ENCODE peak calls at places on chromosomes 11 and 22, in nine cellular contexts. One of them, this sample, is unnamed.

GRCh38 chr11:32113637-32114203 is 22.8 kb downstream of the RCN1 start:
- DNase-seq in tibial artery: no peak
- DNase-seq in NCI-H774: no peak
- DNase-seq in ELR: no peak
- DNase-seq in activated naive CD4-positive, alpha-beta T cell treated with Interleukin-2 at 50 U/mL for 16 hours: no peak
- DNase-seq in stimulated activated CD4-positive, alpha-beta T cell treated with anti-CD3 and anti-CD28 coated beads, Interleukin-4, amount 100 ng/mL, for 1 hour: no peak
- DNase-seq in progenitor cell of endocrine pancreas: no peak
- DNase-seq in GM04503: no peak
- DNase-seq in LoVo: no peak
- DNase-seq in this sample: no peak

GRCh38 chr11:32088117-32088941 is 2.5 kb upstream of the RCN1 start:
- DNase-seq in tibial artery: peak
- DNase-seq in NCI-H774: no peak
- DNase-seq in ELR: peak
- DNase-seq in activated naive CD4-positive, alpha-beta T cell treated with Interleukin-2 at 50 U/mL for 16 hours: no peak
- DNase-seq in stimulated activated CD4-positive, alpha-beta T cell treated with anti-CD3 and anti-CD28 coated beads, Interleukin-4, amount 100 ng/mL, for 1 hour: no peak
- DNase-seq in progenitor cell of endocrine pancreas: no peak
- DNase-seq in GM04503: peak
- DNase-seq in LoVo: peak
- DNase-seq in this sample: no peak

GRCh38 chr11:1830119-1830499 is 4.7 kb upstream of the SYT8 start:
- DNase-seq in tibial artery: no peak
- DNase-seq in NCI-H774: no peak
- DNase-seq in ELR: no peak
- DNase-seq in activated naive CD4-positive, alpha-beta T cell treated with Interleukin-2 at 50 U/mL for 16 hours: no peak
- DNase-seq in stimulated activated CD4-positive, alpha-beta T cell treated with anti-CD3 and anti-CD28 coated beads, Interleukin-4, amount 100 ng/mL, for 1 hour: no peak
- DNase-seq in progenitor cell of endocrine pancreas: no peak
- DNase-seq in GM04503: no peak
- DNase-seq in LoVo: no peak
- DNase-seq in this sample: no peak

GRCh38 chr22:49650336-49651241 is 177.1 kb downstream of the BRD1 start:
- DNase-seq in tibial artery: no peak
- DNase-seq in NCI-H774: no peak
- DNase-seq in ELR: no peak
- DNase-seq in activated naive CD4-positive, alpha-beta T cell treated with Interleukin-2 at 50 U/mL for 16 hours: no peak
- DNase-seq in stimulated activated CD4-positive, alpha-beta T cell treated with anti-CD3 and anti-CD28 coated beads, Interleukin-4, amount 100 ng/mL, for 1 hour: no peak
- DNase-seq in progenitor cell of endocrine pancreas: no peak
- DNase-seq in GM04503: no peak
- DNase-seq in LoVo: no peak
- DNase-seq in this sample: no peak

GRCh38 chr22:39291501-39291900 is 27.9 kb downstream of the RPL3 start:
- DNase-seq in tibial artery: no peak
- DNase-seq in NCI-H774: no peak
- DNase-seq in ELR: no peak
- DNase-seq in activated naive CD4-positive, alpha-beta T cell treated with Interleukin-2 at 50 U/mL for 16 hours: no peak
- DNase-seq in stimulated activated CD4-positive, alpha-beta T cell treated with anti-CD3 and anti-CD28 coated beads, Interleukin-4, amount 100 ng/mL, for 1 hour: no peak
- DNase-seq in progenitor cell of endocrine pancreas: no peak
- DNase-seq in GM04503: no peak
- DNase-seq in LoVo: no peak
- DNase-seq in this sample: no peak

GRCh38 chr11:46504817-46505613 is 88.8 kb downstream of the AMBRA1 start:
- DNase-seq in tibial artery: no peak
- DNase-seq in NCI-H774: no peak
- DNase-seq in ELR: peak
- DNase-seq in activated naive CD4-positive, alpha-beta T cell treated with Interleukin-2 at 50 U/mL for 16 hours: no peak
- DNase-seq in stimulated activated CD4-positive, alpha-beta T cell treated with anti-CD3 and anti-CD28 coated beads, Interleukin-4, amount 100 ng/mL, for 1 hour: no peak
- DNase-seq in progenitor cell of endocrine pancreas: no peak
- DNase-seq in GM04503: no peak
- DNase-seq in LoVo: no peak
- DNase-seq in this sample: no peak

GRCh38 chr22:20305894-20306645 is 13.8 kb downstream of the DGCR6L start:
- DNase-seq in tibial artery: no peak
- DNase-seq in NCI-H774: no peak
- DNase-seq in ELR: no peak
- DNase-seq in activated naive CD4-positive, alpha-beta T cell treated with Interleukin-2 at 50 U/mL for 16 hours: no peak
- DNase-seq in stimulated activated CD4-positive, alpha-beta T cell treated with anti-CD3 and anti-CD28 coated beads, Interleukin-4, amount 100 ng/mL, for 1 hour: no peak
- DNase-seq in progenitor cell of endocrine pancreas: no peak
- DNase-seq in GM04503: no peak
- DNase-seq in LoVo: no peak
- DNase-seq in this sample: no peak

GRCh38 chr11:26947379-26947844 is 46.5 kb upstream of the FIBIN start:
- DNase-seq in tibial artery: peak
- DNase-seq in NCI-H774: no peak
- DNase-seq in ELR: peak
- DNase-seq in activated naive CD4-positive, alpha-beta T cell treated with Interleukin-2 at 50 U/mL for 16 hours: no peak
- DNase-seq in stimulated activated CD4-positive, alpha-beta T cell treated with anti-CD3 and anti-CD28 coated beads, Interleukin-4, amount 100 ng/mL, for 1 hour: no peak
- DNase-seq in progenitor cell of endocrine pancreas: no peak
- DNase-seq in GM04503: peak
- DNase-seq in LoVo: peak
- DNase-seq in this sample: peak

GRCh38 chr11:95713428-95713827 is 76.2 kb downstream of the FAM76B start:
- DNase-seq in tibial artery: no peak
- DNase-seq in NCI-H774: no peak
- DNase-seq in ELR: no peak
- DNase-seq in activated naive CD4-positive, alpha-beta T cell treated with Interleukin-2 at 50 U/mL for 16 hours: no peak
- DNase-seq in stimulated activated CD4-positive, alpha-beta T cell treated with anti-CD3 and anti-CD28 coated beads, Interleukin-4, amount 100 ng/mL, for 1 hour: no peak
- DNase-seq in progenitor cell of endocrine pancreas: no peak
- DNase-seq in GM04503: no peak
- DNase-seq in LoVo: no peak
- DNase-seq in this sample: no peak

GRCh38 chr22:41931701-41932269 is 5.2 kb upstream of the TNFRSF13C start:
- DNase-seq in tibial artery: no peak
- DNase-seq in NCI-H774: no peak
- DNase-seq in ELR: no peak
- DNase-seq in activated naive CD4-positive, alpha-beta T cell treated with Interleukin-2 at 50 U/mL for 16 hours: no peak
- DNase-seq in stimulated activated CD4-positive, alpha-beta T cell treated with anti-CD3 and anti-CD28 coated beads, Interleukin-4, amount 100 ng/mL, for 1 hour: no peak
- DNase-seq in progenitor cell of endocrine pancreas: no peak
- DNase-seq in GM04503: no peak
- DNase-seq in LoVo: no peak
- DNase-seq in this sample: no peak

GRCh38 chr22:47914481-47915097 is 1152.1 kb downstream of the TBC1D22A start:
- DNase-seq in tibial artery: no peak
- DNase-seq in NCI-H774: peak
- DNase-seq in ELR: no peak
- DNase-seq in activated naive CD4-positive, alpha-beta T cell treated with Interleukin-2 at 50 U/mL for 16 hours: no peak
- DNase-seq in stimulated activated CD4-positive, alpha-beta T cell treated with anti-CD3 and anti-CD28 coated beads, Interleukin-4, amount 100 ng/mL, for 1 hour: no peak
- DNase-seq in progenitor cell of endocrine pancreas: no peak
- DNase-seq in GM04503: no peak
- DNase-seq in LoVo: no peak
- DNase-seq in this sample: no peak

GRCh38 chr11:133966924-133967598 is 10.3 kb upstream of the IGSF9B start:
- DNase-seq in tibial artery: no peak
- DNase-seq in NCI-H774: peak
- DNase-seq in ELR: no peak
- DNase-seq in activated naive CD4-positive, alpha-beta T cell treated with Interleukin-2 at 50 U/mL for 16 hours: peak
- DNase-seq in stimulated activated CD4-positive, alpha-beta T cell treated with anti-CD3 and anti-CD28 coated beads, Interleukin-4, amount 100 ng/mL, for 1 hour: peak
- DNase-seq in progenitor cell of endocrine pancreas: no peak
- DNase-seq in GM04503: no peak
- DNase-seq in LoVo: no peak
- DNase-seq in this sample: no peak

GRCh38 chr22:23622634-23623033 is 9.5 kb downstream of the DRICH1 start:
- DNase-seq in tibial artery: no peak
- DNase-seq in NCI-H774: no peak
- DNase-seq in ELR: no peak
- DNase-seq in activated naive CD4-positive, alpha-beta T cell treated with Interleukin-2 at 50 U/mL for 16 hours: no peak
- DNase-seq in stimulated activated CD4-positive, alpha-beta T cell treated with anti-CD3 and anti-CD28 coated beads, Interleukin-4, amount 100 ng/mL, for 1 hour: no peak
- DNase-seq in progenitor cell of endocrine pancreas: no peak
- DNase-seq in GM04503: no peak
- DNase-seq in LoVo: no peak
- DNase-seq in this sample: no peak

GRCh38 chr11:68358416-68358815 is 46.0 kb downstream of the LRP5 start:
- DNase-seq in tibial artery: no peak
- DNase-seq in NCI-H774: no peak
- DNase-seq in ELR: no peak
- DNase-seq in activated naive CD4-positive, alpha-beta T cell treated with Interleukin-2 at 50 U/mL for 16 hours: no peak
- DNase-seq in stimulated activated CD4-positive, alpha-beta T cell treated with anti-CD3 and anti-CD28 coated beads, Interleukin-4, amount 100 ng/mL, for 1 hour: no peak
- DNase-seq in progenitor cell of endocrine pancreas: no peak
- DNase-seq in GM04503: no peak
- DNase-seq in LoVo: no peak
- DNase-seq in this sample: no peak

GRCh38 chr11:65879622-65880021 is at the start of gene CTSW:
- DNase-seq in tibial artery: peak
- DNase-seq in NCI-H774: no peak
- DNase-seq in ELR: no peak
- DNase-seq in activated naive CD4-positive, alpha-beta T cell treated with Interleukin-2 at 50 U/mL for 16 hours: peak
- DNase-seq in stimulated activated CD4-positive, alpha-beta T cell treated with anti-CD3 and anti-CD28 coated beads, Interleukin-4, amount 100 ng/mL, for 1 hour: no peak
- DNase-seq in progenitor cell of endocrine pancreas: no peak
- DNase-seq in GM04503: no peak
- DNase-seq in LoVo: no peak
- DNase-seq in this sample: no peak

GRCh38 chr11:34721646-34722045 is 100.8 kb downstream of the EHF start:
- DNase-seq in tibial artery: no peak
- DNase-seq in NCI-H774: no peak
- DNase-seq in ELR: no peak
- DNase-seq in activated naive CD4-positive, alpha-beta T cell treated with Interleukin-2 at 50 U/mL for 16 hours: no peak
- DNase-seq in stimulated activated CD4-positive, alpha-beta T cell treated with anti-CD3 and anti-CD28 coated beads, Interleukin-4, amount 100 ng/mL, for 1 hour: no peak
- DNase-seq in progenitor cell of endocrine pancreas: no peak
- DNase-seq in GM04503: no peak
- DNase-seq in LoVo: no peak
- DNase-seq in this sample: no peak

GRCh38 chr22:39151329-39151975 is 1.0 kb downstream of the CBX7 start:
- DNase-seq in tibial artery: no peak
- DNase-seq in NCI-H774: no peak
- DNase-seq in ELR: no peak
- DNase-seq in activated naive CD4-positive, alpha-beta T cell treated with Interleukin-2 at 50 U/mL for 16 hours: no peak
- DNase-seq in stimulated activated CD4-positive, alpha-beta T cell treated with anti-CD3 and anti-CD28 coated beads, Interleukin-4, amount 100 ng/mL, for 1 hour: no peak
- DNase-seq in progenitor cell of endocrine pancreas: no peak
- DNase-seq in GM04503: no peak
- DNase-seq in LoVo: no peak
- DNase-seq in this sample: no peak

GRCh38 chr11:76664578-76665061 is 5.9 kb downstream of the LRRC32 start:
- DNase-seq in tibial artery: peak
- DNase-seq in NCI-H774: no peak
- DNase-seq in ELR: no peak
- DNase-seq in activated naive CD4-positive, alpha-beta T cell treated with Interleukin-2 at 50 U/mL for 16 hours: peak
- DNase-seq in stimulated activated CD4-positive, alpha-beta T cell treated with anti-CD3 and anti-CD28 coated beads, Interleukin-4, amount 100 ng/mL, for 1 hour: no peak
- DNase-seq in progenitor cell of endocrine pancreas: no peak
- DNase-seq in GM04503: no peak
- DNase-seq in LoVo: no peak
- DNase-seq in this sample: no peak

GRCh38 chr11:73189315-73189714 is 28.8 kb upstream of the P2RY2 start:
- DNase-seq in tibial artery: peak
- DNase-seq in NCI-H774: no peak
- DNase-seq in ELR: no peak
- DNase-seq in activated naive CD4-positive, alpha-beta T cell treated with Interleukin-2 at 50 U/mL for 16 hours: no peak
- DNase-seq in stimulated activated CD4-positive, alpha-beta T cell treated with anti-CD3 and anti-CD28 coated beads, Interleukin-4, amount 100 ng/mL, for 1 hour: no peak
- DNase-seq in progenitor cell of endocrine pancreas: no peak
- DNase-seq in GM04503: no peak
- DNase-seq in LoVo: no peak
- DNase-seq in this sample: no peak

GRCh38 chr11:33324211-33324985 is 67.2 kb downstream of the HIPK3 start:
- DNase-seq in tibial artery: no peak
- DNase-seq in NCI-H774: no peak
- DNase-seq in ELR: no peak
- DNase-seq in activated naive CD4-positive, alpha-beta T cell treated with Interleukin-2 at 50 U/mL for 16 hours: no peak
- DNase-seq in stimulated activated CD4-positive, alpha-beta T cell treated with anti-CD3 and anti-CD28 coated beads, Interleukin-4, amount 100 ng/mL, for 1 hour: no peak
- DNase-seq in progenitor cell of endocrine pancreas: no peak
- DNase-seq in GM04503: no peak
- DNase-seq in LoVo: no peak
- DNase-seq in this sample: no peak

GRCh38 chr11:134069426-134069921 is 602 bp downstream of the JAM3 start:
- DNase-seq in tibial artery: no peak
- DNase-seq in NCI-H774: no peak
- DNase-seq in ELR: peak
- DNase-seq in activated naive CD4-positive, alpha-beta T cell treated with Interleukin-2 at 50 U/mL for 16 hours: no peak
- DNase-seq in stimulated activated CD4-positive, alpha-beta T cell treated with anti-CD3 and anti-CD28 coated beads, Interleukin-4, amount 100 ng/mL, for 1 hour: no peak
- DNase-seq in progenitor cell of endocrine pancreas: no peak
- DNase-seq in GM04503: no peak
- DNase-seq in LoVo: no peak
- DNase-seq in this sample: no peak

GRCh38 chr22:45731798-45732495 is 60.3 kb downstream of the ATXN10 start:
- DNase-seq in tibial artery: no peak
- DNase-seq in NCI-H774: no peak
- DNase-seq in ELR: peak
- DNase-seq in activated naive CD4-positive, alpha-beta T cell treated with Interleukin-2 at 50 U/mL for 16 hours: no peak
- DNase-seq in stimulated activated CD4-positive, alpha-beta T cell treated with anti-CD3 and anti-CD28 coated beads, Interleukin-4, amount 100 ng/mL, for 1 hour: no peak
- DNase-seq in progenitor cell of endocrine pancreas: no peak
- DNase-seq in GM04503: no peak
- DNase-seq in LoVo: no peak
- DNase-seq in this sample: no peak

GRCh38 chr11:118635237-118635591 is 27.8 kb downstream of the PHLDB1 start:
- DNase-seq in tibial artery: no peak
- DNase-seq in NCI-H774: no peak
- DNase-seq in ELR: no peak
- DNase-seq in activated naive CD4-positive, alpha-beta T cell treated with Interleukin-2 at 50 U/mL for 16 hours: no peak
- DNase-seq in stimulated activated CD4-positive, alpha-beta T cell treated with anti-CD3 and anti-CD28 coated beads, Interleukin-4, amount 100 ng/mL, for 1 hour: no peak
- DNase-seq in progenitor cell of endocrine pancreas: no peak
- DNase-seq in GM04503: no peak
- DNase-seq in LoVo: no peak
- DNase-seq in this sample: no peak